ENCODE peak calls at places on chromosomes 6 and 20, in seven cellular contexts. C, L, N, S, B, A and Z are unnamed samples.

GRCh38 chr6:16243055-16243454 is 4.7 kb downstream of the GMPR start:
- DNase-seq in C (no peak), L (no peak), N (no peak), S (no peak), B (no peak), A (no peak), Z (no peak)

GRCh38 chr20:37522258-37523011 is 1.4 kb downstream of the NNAT start:
- DNase-seq in C (peak; percentile 74), L (no peak), N (no peak), S (no peak), B (no peak), A (no peak), Z (no peak)

GRCh38 chr20:13221673-13222318 is 722 bp downstream of the ISM1 start:
- DNase-seq in C (peak; percentile 79), L (peak; percentile 73), N (peak; percentile 80), S (peak; percentile 71), B (peak; percentile 58), A (peak; percentile 79), Z (no peak)

GRCh38 chr20:11588875-11589274 is 328.8 kb upstream of the BTBD3 start:
- DNase-seq in C (no peak), L (no peak), N (no peak), S (no peak), B (no peak), A (no peak), Z (no peak)

GRCh38 chr6:90500458-90500857 is 86.4 kb downstream of the MAP3K7 start:
- DNase-seq in C (no peak), L (no peak), N (no peak), S (no peak), B (no peak), A (no peak), Z (no peak)

GRCh38 chr6:63245908-63246307 is 34.6 kb downstream of the FKBP1C start:
- DNase-seq in C (no peak), L (peak; percentile 16), N (no peak), S (no peak), B (no peak), A (no peak), Z (no peak)

GRCh38 chr20:19786311-19786710 is 28.3 kb downstream of the RIN2 start:
- DNase-seq in C (no peak), L (no peak), N (no peak), S (no peak), B (no peak), A (no peak), Z (no peak)

GRCh38 chr6:25511386-25511785 is 140.6 kb upstream of the SCGN start:
- DNase-seq in C (no peak), L (no peak), N (no peak), S (no peak), B (no peak), A (no peak), Z (no peak)

GRCh38 chr6:42390228-42390934 is 61.3 kb downstream of the TRERF1 start:
- DNase-seq in C (no peak), L (no peak), N (no peak), S (peak; percentile 72), B (peak; percentile 81), A (no peak), Z (no peak)

GRCh38 chr20:57006411-57007170 is 259.9 kb downstream of the BMP7 start:
- DNase-seq in C (no peak), L (peak; percentile 42), N (peak; percentile 42), S (no peak), B (no peak), A (no peak), Z (no peak)

GRCh38 chr6:26319405-26320128 is 45.4 kb upstream of the BTN3A2 start:
- DNase-seq in C (no peak), L (no peak), N (no peak), S (no peak), B (no peak), A (no peak), Z (no peak)

GRCh38 chr6:85110943-85111342 is 338.9 kb upstream of the NT5E start:
- DNase-seq in C (no peak), L (no peak), N (no peak), S (no peak), B (no peak), A (no peak), Z (no peak)

GRCh38 chr20:63555661-63556381 is 1.9 kb downstream of the FNDC11 start:
- DNase-seq in C (no peak), L (no peak), N (no peak), S (no peak), B (no peak), A (no peak), Z (no peak)

GRCh38 chr6:113461153-113461897 is 395.8 kb upstream of the MARCKS start:
- DNase-seq in C (no peak), L (no peak), N (no peak), S (no peak), B (no peak), A (no peak), Z (no peak)

GRCh38 chr6:111207141-111207858 is 120.0 kb downstream of the SLC16A10 start:
- DNase-seq in C (no peak), L (no peak), N (no peak), S (no peak), B (no peak), A (peak; percentile 28), Z (no peak)

GRCh38 chr20:2693996-2694471 is 1.5 kb downstream of the EBF4 start:
- DNase-seq in C (peak; percentile 47), L (no peak), N (no peak), S (no peak), B (no peak), A (no peak), Z (no peak)

GRCh38 chr20:2693286-2693995 is 861 bp downstream of the EBF4 start:
- DNase-seq in C (no peak), L (peak; percentile 35), N (peak; percentile 30), S (peak; percentile 48), B (peak; percentile 39), A (peak; percentile 69), Z (no peak)

GRCh38 chr20:2691663-2692035 is 931 bp upstream of the EBF4 start:
- DNase-seq in C (no peak), L (no peak), N (no peak), S (no peak), B (no peak), A (no peak), Z (no peak)

GRCh38 chr20:2692036-2692885 is at the start of gene EBF4:
- DNase-seq in C (peak; percentile 70), L (peak; percentile 26), N (peak; percentile 17), S (peak; percentile 25), B (peak; percentile 19), A (peak; percentile 73), Z (no peak)

GRCh38 chr20:2692886-2693285 is 306 bp downstream of the EBF4 start:
- DNase-seq in C (peak; percentile 72), L (no peak), N (no peak), S (peak; percentile 34), B (peak; percentile 18), A (no peak), Z (no peak)
- H3K4me3 ChIP-seq in C (peak overlapping the region; percentile 51), L (peak overlapping the region; percentile 88), N (no peak overlapping the region), S (no peak overlapping the region), B (no peak overlapping the region), A (no peak overlapping the region), Z (no peak overlapping the region)

DNA sequence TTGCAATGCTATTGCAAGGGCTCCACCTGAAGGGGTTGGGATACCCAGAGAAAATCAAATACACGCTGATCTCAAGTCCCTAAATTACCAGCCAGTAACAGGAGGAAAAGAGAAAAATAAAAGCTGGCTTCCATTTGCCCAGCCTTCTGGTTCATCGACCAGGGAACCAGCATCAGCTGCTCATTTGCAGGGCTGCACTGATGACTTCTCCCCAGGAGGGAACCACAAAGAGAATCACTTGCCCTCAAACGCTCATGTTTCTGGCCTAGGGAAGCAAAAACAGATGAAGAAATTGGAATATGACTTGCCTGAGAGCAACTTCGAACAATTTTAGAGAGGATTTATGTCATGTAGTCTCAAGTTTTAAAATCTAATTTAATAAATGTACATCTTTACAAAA is 119.7 kb downstream of the SH3BGRL2 start:
- DNase-seq in C (no peak), L (no peak), N (no peak), S (no peak), B (no peak), A (no peak), Z (no peak)
- H3K4me3 ChIP-seq in C (no peak overlapping the region), L (no peak overlapping the region), N (no peak overlapping the region), S (no peak overlapping the region), B (no peak overlapping the region), A (no peak overlapping the region), Z (no peak overlapping the region)

DNA sequence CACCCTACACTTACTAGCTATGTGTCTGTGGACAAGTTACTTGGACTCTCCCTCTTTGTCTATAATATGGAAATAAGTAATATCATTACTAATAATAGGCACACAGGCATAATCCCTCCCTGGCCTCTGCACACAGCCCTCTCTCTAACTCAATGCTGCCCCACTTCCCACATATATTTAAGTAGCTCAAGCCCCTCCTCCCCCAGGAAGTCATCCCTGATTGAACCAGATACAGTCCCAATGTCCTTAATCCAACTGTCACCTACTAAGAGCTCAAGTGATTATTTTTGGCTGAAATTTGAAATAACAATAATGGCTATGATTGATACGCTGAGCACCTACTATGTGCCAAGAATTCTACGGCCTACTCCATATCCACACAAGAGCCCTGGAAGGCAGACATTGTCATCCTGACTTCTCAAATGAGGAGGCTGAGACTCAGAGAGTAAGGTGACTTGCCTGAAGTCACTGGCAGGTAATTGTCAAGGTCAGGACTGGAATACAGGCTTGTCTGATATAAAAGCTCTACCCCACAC is 29.4 kb downstream of the MRPL14 start:
- DNase-seq in C (no peak), L (no peak), N (no peak), S (no peak), B (no peak), A (no peak), Z (no peak)
- H3K4me3 ChIP-seq in C (no peak overlapping the region), L (no peak overlapping the region), N (no peak overlapping the region), S (no peak overlapping the region), B (no peak overlapping the region), A (no peak overlapping the region), Z (no peak overlapping the region)

DNA sequence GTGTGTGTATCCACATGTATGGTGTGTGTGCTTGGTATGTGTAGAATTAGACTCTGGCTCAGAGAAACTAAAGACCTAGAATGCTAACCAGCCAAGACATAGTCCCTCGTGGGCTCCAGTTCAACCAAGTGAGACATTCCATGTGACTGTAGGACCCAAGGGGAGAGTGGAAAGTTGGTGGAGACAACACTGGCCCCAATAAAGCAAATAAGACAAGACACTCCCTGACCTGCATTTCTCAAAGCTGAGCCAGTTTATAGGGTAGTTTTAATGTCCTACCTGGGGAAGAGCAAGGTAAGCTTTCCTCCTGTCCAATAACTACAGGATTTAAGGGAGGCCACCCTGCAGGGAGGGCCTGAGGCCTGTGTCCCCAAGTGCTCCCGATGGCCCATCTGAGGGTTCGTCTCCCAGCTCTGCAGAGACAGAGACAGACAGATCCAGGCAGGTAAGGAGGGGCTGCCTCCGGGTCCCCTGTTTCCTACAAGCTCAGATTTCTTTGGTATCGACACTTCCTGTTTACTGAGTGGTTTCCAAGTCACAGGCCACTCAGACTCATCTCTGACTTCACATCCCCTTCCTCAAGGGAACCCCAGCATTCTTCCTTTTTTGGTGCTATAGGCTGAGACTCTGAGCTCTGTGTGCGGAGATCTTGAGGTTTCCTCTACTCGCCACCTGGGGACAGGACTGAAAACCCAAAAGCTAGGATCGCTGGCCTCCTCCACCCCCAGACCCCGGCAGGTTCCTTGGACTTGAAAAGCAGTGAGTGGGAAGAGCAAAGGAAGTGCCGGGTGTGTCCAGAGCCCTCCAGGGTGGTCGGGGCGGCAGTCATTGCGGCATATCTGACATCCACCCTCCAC is 92.4 kb downstream of the PRND start:
- DNase-seq in C (peak; percentile 88), L (no peak), N (peak; percentile 27), S (peak; percentile 81), B (peak; percentile 72), A (no peak), Z (peak; percentile 89)
- H3K4me3 ChIP-seq in C (peak overlapping the region; percentile 35), L (no peak overlapping the region), N (peak overlapping the region; percentile 42), S (peak overlapping the region; percentile 86), B (peak overlapping the region; percentile 80), A (no peak overlapping the region), Z (peak overlapping the region; percentile 61)

GRCh38 chr6:116386581-116387299 is 16.0 kb downstream of the DSE start:
- DNase-seq in C (no peak), L (peak; percentile 11), N (no peak), S (no peak), B (no peak), A (peak; percentile 41), Z (no peak)
- H3K4me3 ChIP-seq in C (no peak overlapping the region), L (no peak overlapping the region), N (no peak overlapping the region), S (no peak overlapping the region), B (no peak overlapping the region), A (no peak overlapping the region), Z (no peak overlapping the region)